ENCODE peak calls at places on chromosome 7, in nine cellular contexts. One of them, this sample, is unnamed.
A peak's percentile ranks its signal among the peaks of the same experiment; 100 is the strongest.

GRCh38 chr7:135169141-135169935 is 1.2 kb downstream of the CYREN start:
- DNase-seq in thyroid gland: no peak
- DNase-seq in choroid plexus epithelial cell: peak; percentile 42
- DNase-seq in prostate gland: no peak
- DNase-seq in psoas muscle: peak; percentile 74
- DNase-seq in GM23338: peak; percentile 79
- DNase-seq in bronchial epithelial cell: peak; percentile 96
- DNase-seq in cardiac muscle cell: peak; percentile 40
- DNase-seq in AG04449: no peak
- DNase-seq in this sample: peak; percentile 37

GRCh38 chr7:36796850-36797618 is 72.7 kb upstream of the AOAH start:
- DNase-seq in GM23338: no peak
- DNase-seq in choroid plexus epithelial cell: no peak
- DNase-seq in prostate gland: no peak
- DNase-seq in cardiac muscle cell: no peak
- DNase-seq in bronchial epithelial cell: no peak
- DNase-seq in psoas muscle: no peak
- DNase-seq in thyroid gland: no peak
- DNase-seq in AG04449: no peak
- DNase-seq in this sample: no peak

GRCh38 chr7:105006367-105007139 is 7.5 kb upstream of the KMT2E start:
- DNase-seq in thyroid gland: no peak
- DNase-seq in bronchial epithelial cell: no peak
- DNase-seq in cardiac muscle cell: no peak
- DNase-seq in prostate gland: peak; percentile 56
- DNase-seq in choroid plexus epithelial cell: no peak
- DNase-seq in psoas muscle: no peak
- DNase-seq in AG04449: no peak
- DNase-seq in GM23338: no peak
- DNase-seq in this sample: no peak

GRCh38 chr7:108598858-108599257 is 29.2 kb downstream of the DNAJB9 start:
- DNase-seq in GM23338: no peak
- DNase-seq in bronchial epithelial cell: no peak
- DNase-seq in thyroid gland: no peak
- DNase-seq in cardiac muscle cell: no peak
- DNase-seq in choroid plexus epithelial cell: no peak
- DNase-seq in AG04449: no peak
- DNase-seq in prostate gland: no peak
- DNase-seq in psoas muscle: no peak
- DNase-seq in this sample: no peak

GRCh38 chr7:156768698-156769472 is 124.1 kb downstream of the LMBR1 start:
- DNase-seq in AG04449: no peak
- DNase-seq in psoas muscle: no peak
- DNase-seq in choroid plexus epithelial cell: no peak
- DNase-seq in thyroid gland: no peak
- DNase-seq in bronchial epithelial cell: peak; percentile 65
- DNase-seq in prostate gland: no peak
- DNase-seq in GM23338: peak; percentile 46
- DNase-seq in cardiac muscle cell: peak; percentile 1
- DNase-seq in this sample: no peak

GRCh38 chr7:98724591-98724990 is 107.5 kb downstream of the NPTX2 start:
- DNase-seq in GM23338: no peak
- DNase-seq in bronchial epithelial cell: no peak
- DNase-seq in choroid plexus epithelial cell: no peak
- DNase-seq in thyroid gland: no peak
- DNase-seq in AG04449: no peak
- DNase-seq in psoas muscle: no peak
- DNase-seq in prostate gland: no peak
- DNase-seq in cardiac muscle cell: no peak
- DNase-seq in this sample: no peak

GRCh38 chr7:8284606-8285005 is 22.6 kb upstream of the ICA1 start:
- DNase-seq in prostate gland: peak; percentile 81
- DNase-seq in choroid plexus epithelial cell: peak; percentile 7
- DNase-seq in psoas muscle: no peak
- DNase-seq in cardiac muscle cell: no peak
- DNase-seq in AG04449: no peak
- DNase-seq in thyroid gland: peak; percentile 40
- DNase-seq in bronchial epithelial cell: no peak
- DNase-seq in GM23338: no peak
- DNase-seq in this sample: no peak

GRCh38 chr7:108132551-108133265 is 2.5 kb upstream of the LAMB4 start:
- DNase-seq in GM23338: peak; percentile 14
- DNase-seq in prostate gland: no peak
- DNase-seq in cardiac muscle cell: no peak
- DNase-seq in AG04449: no peak
- DNase-seq in psoas muscle: no peak
- DNase-seq in thyroid gland: no peak
- DNase-seq in choroid plexus epithelial cell: no peak
- DNase-seq in bronchial epithelial cell: peak; percentile 97
- DNase-seq in this sample: no peak

GRCh38 chr7:35032166-35032565 is 5.1 kb downstream of the DPY19L1 start:
- DNase-seq in thyroid gland: no peak
- DNase-seq in prostate gland: no peak
- DNase-seq in choroid plexus epithelial cell: peak; percentile 30
- DNase-seq in AG04449: no peak
- DNase-seq in cardiac muscle cell: no peak
- DNase-seq in psoas muscle: no peak
- DNase-seq in bronchial epithelial cell: no peak
- DNase-seq in GM23338: no peak
- DNase-seq in this sample: no peak

GRCh38 chr7:44313016-44313415 is 12.4 kb downstream of the CAMK2B start:
- DNase-seq in GM23338: no peak
- DNase-seq in psoas muscle: peak; percentile 40
- DNase-seq in thyroid gland: no peak
- DNase-seq in bronchial epithelial cell: no peak
- DNase-seq in prostate gland: no peak
- DNase-seq in choroid plexus epithelial cell: no peak
- DNase-seq in cardiac muscle cell: no peak
- DNase-seq in AG04449: no peak
- DNase-seq in this sample: no peak

GRCh38 chr7:74083117-74083876 is at the start of gene LIMK1:
- DNase-seq in AG04449: no peak
- DNase-seq in psoas muscle: peak; percentile 87
- DNase-seq in choroid plexus epithelial cell: peak; percentile 84
- DNase-seq in GM23338: peak; percentile 87
- DNase-seq in prostate gland: peak; percentile 74
- DNase-seq in bronchial epithelial cell: peak; percentile 48
- DNase-seq in thyroid gland: peak; percentile 74
- DNase-seq in cardiac muscle cell: peak; percentile 87
- DNase-seq in this sample: peak; percentile 47

GRCh38 chr7:135321556-135321955 is 87.9 kb downstream of the STRA8 start:
- DNase-seq in prostate gland: no peak
- DNase-seq in GM23338: no peak
- DNase-seq in choroid plexus epithelial cell: peak; percentile 52
- DNase-seq in psoas muscle: no peak
- DNase-seq in AG04449: no peak
- DNase-seq in cardiac muscle cell: peak; percentile 89
- DNase-seq in thyroid gland: no peak
- DNase-seq in bronchial epithelial cell: peak; percentile 69
- DNase-seq in this sample: no peak

GRCh38 chr7:50734246-50734645 is 48.5 kb downstream of the GRB10 start:
- DNase-seq in choroid plexus epithelial cell: no peak
- DNase-seq in AG04449: no peak
- DNase-seq in GM23338: no peak
- DNase-seq in psoas muscle: no peak
- DNase-seq in bronchial epithelial cell: no peak
- DNase-seq in prostate gland: no peak
- DNase-seq in cardiac muscle cell: no peak
- DNase-seq in thyroid gland: no peak
- DNase-seq in this sample: no peak

GRCh38 chr7:19397917-19398316 is 252.7 kb upstream of the FERD3L start:
- DNase-seq in cardiac muscle cell: peak; percentile 23
- DNase-seq in thyroid gland: no peak
- DNase-seq in AG04449: no peak
- DNase-seq in choroid plexus epithelial cell: peak; percentile 87
- DNase-seq in psoas muscle: no peak
- DNase-seq in prostate gland: no peak
- DNase-seq in bronchial epithelial cell: no peak
- DNase-seq in GM23338: no peak
- DNase-seq in this sample: peak; percentile 78

GRCh38 chr7:124698964-124699363 is 66.6 kb downstream of the GPR37 start:
- DNase-seq in thyroid gland: no peak
- DNase-seq in GM23338: no peak
- DNase-seq in psoas muscle: no peak
- DNase-seq in choroid plexus epithelial cell: no peak
- DNase-seq in prostate gland: no peak
- DNase-seq in cardiac muscle cell: no peak
- DNase-seq in bronchial epithelial cell: no peak
- DNase-seq in AG04449: no peak
- DNase-seq in this sample: no peak

GRCh38 chr7:105596866-105597265 is 15.6 kb upstream of the EFCAB10 start:
- DNase-seq in thyroid gland: no peak
- DNase-seq in psoas muscle: no peak
- DNase-seq in bronchial epithelial cell: no peak
- DNase-seq in prostate gland: no peak
- DNase-seq in AG04449: no peak
- DNase-seq in cardiac muscle cell: no peak
- DNase-seq in GM23338: peak; percentile 35
- DNase-seq in choroid plexus epithelial cell: no peak
- DNase-seq in this sample: no peak

GRCh38 chr7:155585532-155585895 is 39.2 kb upstream of the CNPY1 start:
- DNase-seq in thyroid gland: no peak
- DNase-seq in choroid plexus epithelial cell: no peak
- DNase-seq in prostate gland: no peak
- DNase-seq in cardiac muscle cell: no peak
- DNase-seq in GM23338: no peak
- DNase-seq in bronchial epithelial cell: no peak
- DNase-seq in AG04449: no peak
- DNase-seq in psoas muscle: no peak
- DNase-seq in this sample: no peak
- H3K4me3 ChIP-seq in thyroid gland: no peak overlapping the region
- H3K4me3 ChIP-seq in choroid plexus epithelial cell: no peak overlapping the region
- H3K4me3 ChIP-seq in prostate gland: no peak overlapping the region
- H3K4me3 ChIP-seq in cardiac muscle cell: no peak overlapping the region
- H3K4me3 ChIP-seq in GM23338: no peak overlapping the region
- H3K4me3 ChIP-seq in bronchial epithelial cell: no peak overlapping the region
- H3K4me3 ChIP-seq in AG04449: no peak overlapping the region
- H3K4me3 ChIP-seq in psoas muscle: no peak overlapping the region
- H3K4me3 ChIP-seq in this sample: no peak overlapping the region

GRCh38 chr7:136942994-136943393 is 74.5 kb downstream of the CHRM2 start:
- DNase-seq in choroid plexus epithelial cell: no peak
- DNase-seq in GM23338: no peak
- DNase-seq in bronchial epithelial cell: no peak
- DNase-seq in prostate gland: no peak
- DNase-seq in cardiac muscle cell: no peak
- DNase-seq in AG04449: no peak
- DNase-seq in thyroid gland: no peak
- DNase-seq in psoas muscle: no peak
- DNase-seq in this sample: no peak

GRCh38 chr7:136941815-136942214 is 73.4 kb downstream of the CHRM2 start:
- DNase-seq in AG04449: no peak
- DNase-seq in thyroid gland: no peak
- DNase-seq in GM23338: no peak
- DNase-seq in choroid plexus epithelial cell: no peak
- DNase-seq in cardiac muscle cell: no peak
- DNase-seq in prostate gland: no peak
- DNase-seq in bronchial epithelial cell: no peak
- DNase-seq in psoas muscle: no peak
- DNase-seq in this sample: no peak

GRCh38 chr7:136950331-136950730 is 81.9 kb downstream of the CHRM2 start:
- DNase-seq in cardiac muscle cell: no peak
- DNase-seq in prostate gland: no peak
- DNase-seq in bronchial epithelial cell: no peak
- DNase-seq in AG04449: no peak
- DNase-seq in thyroid gland: no peak
- DNase-seq in choroid plexus epithelial cell: no peak
- DNase-seq in GM23338: no peak
- DNase-seq in psoas muscle: no peak
- DNase-seq in this sample: no peak

GRCh38 chr7:136942396-136942795 is 73.9 kb downstream of the CHRM2 start:
- DNase-seq in GM23338: no peak
- DNase-seq in thyroid gland: no peak
- DNase-seq in choroid plexus epithelial cell: no peak
- DNase-seq in cardiac muscle cell: no peak
- DNase-seq in psoas muscle: no peak
- DNase-seq in AG04449: no peak
- DNase-seq in prostate gland: no peak
- DNase-seq in bronchial epithelial cell: no peak
- DNase-seq in this sample: no peak

DNA sequence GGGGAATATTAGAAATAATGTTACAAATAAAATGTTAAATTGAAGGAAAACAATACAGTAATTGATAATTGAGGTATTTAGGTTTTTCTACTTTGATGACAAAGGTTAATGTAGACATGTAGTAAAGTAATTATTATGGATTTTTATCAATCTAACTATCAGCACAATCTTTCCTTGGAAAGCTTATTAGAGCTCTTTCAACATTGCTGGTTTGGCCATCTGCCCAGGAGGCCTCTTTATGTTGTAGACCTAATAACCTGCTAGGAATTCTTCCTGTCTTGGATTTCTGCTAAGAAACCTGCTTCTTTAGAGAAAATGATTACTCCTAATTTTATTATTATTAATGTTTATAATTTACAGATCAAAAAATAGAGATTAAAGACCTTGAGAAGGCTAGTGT is 78.9 kb downstream of the CHRM2 start:
- DNase-seq in thyroid gland: peak; percentile 23
- DNase-seq in psoas muscle: no peak
- DNase-seq in cardiac muscle cell: peak; percentile 14
- DNase-seq in prostate gland: no peak
- DNase-seq in bronchial epithelial cell: no peak
- DNase-seq in AG04449: no peak
- DNase-seq in GM23338: no peak
- DNase-seq in choroid plexus epithelial cell: peak; percentile 79
- DNase-seq in this sample: peak; percentile 40
- TF ChIP-seq CTCF in thyroid gland: no peak
- TF ChIP-seq CTCF in psoas muscle: no peak
- TF ChIP-seq CTCF in cardiac muscle cell: no peak
- TF ChIP-seq CTCF in prostate gland: no peak
- TF ChIP-seq CTCF in bronchial epithelial cell: no peak
- TF ChIP-seq CTCF in AG04449: no peak
- TF ChIP-seq CTCF in GM23338: no peak
- TF ChIP-seq CTCF in choroid plexus epithelial cell: no peak
- TF ChIP-seq CTCF in this sample: no peak

GRCh38 chr7:92606985-92607384 is 16.8 kb upstream of the FAM133B start:
- DNase-seq in bronchial epithelial cell: no peak
- DNase-seq in cardiac muscle cell: no peak
- DNase-seq in prostate gland: no peak
- DNase-seq in thyroid gland: no peak
- DNase-seq in GM23338: no peak
- DNase-seq in choroid plexus epithelial cell: no peak
- DNase-seq in AG04449: no peak
- DNase-seq in psoas muscle: no peak
- DNase-seq in this sample: no peak
- H3K4me3 ChIP-seq in bronchial epithelial cell: no peak overlapping the region
- H3K4me3 ChIP-seq in cardiac muscle cell: no peak overlapping the region
- H3K4me3 ChIP-seq in prostate gland: no peak overlapping the region
- H3K4me3 ChIP-seq in thyroid gland: no peak overlapping the region
- H3K4me3 ChIP-seq in GM23338: no peak overlapping the region
- H3K4me3 ChIP-seq in choroid plexus epithelial cell: no peak overlapping the region
- H3K4me3 ChIP-seq in AG04449: no peak overlapping the region
- H3K4me3 ChIP-seq in psoas muscle: no peak overlapping the region
- H3K4me3 ChIP-seq in this sample: no peak overlapping the region

DNA sequence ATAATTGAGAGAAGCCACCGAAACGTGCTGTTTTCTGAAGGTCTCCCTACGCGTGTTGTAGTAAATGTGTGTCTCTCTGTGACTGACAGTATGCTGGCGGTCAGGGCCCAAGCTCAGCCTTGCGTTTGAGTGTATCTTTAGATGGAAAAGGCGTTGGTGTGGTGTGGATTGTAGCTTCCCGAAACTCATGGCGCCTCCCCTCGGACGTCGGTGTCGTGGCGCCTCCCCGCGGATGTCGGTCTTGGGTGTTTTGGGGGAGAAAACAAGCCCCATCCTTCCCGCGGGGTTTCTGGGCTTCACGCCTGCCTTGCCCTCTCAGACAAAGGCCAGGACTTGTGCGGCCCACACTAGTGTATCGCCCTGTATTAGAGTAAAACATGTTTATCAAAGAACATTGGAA is 12.8 kb downstream of the SUN1 start:
- DNase-seq in GM23338: no peak
- DNase-seq in prostate gland: no peak
- DNase-seq in cardiac muscle cell: no peak
- DNase-seq in thyroid gland: no peak
- DNase-seq in choroid plexus epithelial cell: no peak
- DNase-seq in psoas muscle: no peak
- DNase-seq in bronchial epithelial cell: no peak
- DNase-seq in AG04449: no peak
- DNase-seq in this sample: no peak
- TF ChIP-seq CTCF in GM23338: peak; percentile 9
- TF ChIP-seq CTCF in prostate gland: no peak
- TF ChIP-seq CTCF in cardiac muscle cell: no peak
- TF ChIP-seq CTCF in thyroid gland: no peak
- TF ChIP-seq CTCF in choroid plexus epithelial cell: no peak
- TF ChIP-seq CTCF in psoas muscle: no peak
- TF ChIP-seq CTCF in bronchial epithelial cell: no peak
- TF ChIP-seq CTCF in AG04449: no peak
- TF ChIP-seq CTCF in this sample: no peak